ENCODE peak calls at places on chromosomes 3 and 15, in six cellular contexts. One of them, this sample, is unnamed. For H3K4me1, the result is how much of the 10 kb centered on the place peaks cover.

GRCh38 chr3:79297242-79297641 is 470.6 kb downstream of the ROBO1 start:
- DNase-seq in endodermal cell: no peak
- DNase-seq in endothelial cell of umbilical vein: peak
- DNase-seq in PC-3: peak
- DNase-seq in pancreas: no peak
- DNase-seq in lower lobe of right lung: no peak
- DNase-seq in this sample: no peak

GRCh38 chr3:10284496-10284895 is 8.3 kb downstream of the GHRL start:
- DNase-seq in endodermal cell: no peak
- DNase-seq in endothelial cell of umbilical vein: no peak
- DNase-seq in PC-3: no peak
- DNase-seq in pancreas: no peak
- DNase-seq in lower lobe of right lung: no peak
- DNase-seq in this sample: no peak

GRCh38 chr3:63927623-63928280 is 15.6 kb upstream of the SCAANT1 start:
- DNase-seq in endodermal cell: no peak
- DNase-seq in endothelial cell of umbilical vein: no peak
- DNase-seq in PC-3: no peak
- DNase-seq in pancreas: no peak
- DNase-seq in lower lobe of right lung: no peak
- DNase-seq in this sample: no peak

GRCh38 chr3:71254251-71254650 is 329.3 kb downstream of the FOXP1 start:
- DNase-seq in endodermal cell: no peak
- DNase-seq in endothelial cell of umbilical vein: no peak
- DNase-seq in PC-3: no peak
- DNase-seq in pancreas: peak
- DNase-seq in lower lobe of right lung: no peak
- DNase-seq in this sample: no peak

GRCh38 chr15:65856821-65857455 is 12.4 kb upstream of the RAB11A start:
- DNase-seq in endodermal cell: peak
- DNase-seq in endothelial cell of umbilical vein: peak
- DNase-seq in PC-3: peak
- DNase-seq in pancreas: peak
- DNase-seq in lower lobe of right lung: peak
- DNase-seq in this sample: peak

GRCh38 chr3:40452057-40452456 is 5.1 kb upstream of the RPL14 start:
- DNase-seq in endodermal cell: no peak
- DNase-seq in endothelial cell of umbilical vein: no peak
- DNase-seq in PC-3: no peak
- DNase-seq in pancreas: no peak
- DNase-seq in lower lobe of right lung: no peak
- DNase-seq in this sample: no peak

GRCh38 chr3:125075738-125076137 is 19.9 kb upstream of the HEG1 start:
- DNase-seq in endodermal cell: peak
- DNase-seq in endothelial cell of umbilical vein: no peak
- DNase-seq in PC-3: no peak
- DNase-seq in pancreas: no peak
- DNase-seq in lower lobe of right lung: no peak
- DNase-seq in this sample: no peak

GRCh38 chr15:68809517-68809916 is 11.2 kb downstream of the ANP32A start:
- DNase-seq in endodermal cell: no peak
- DNase-seq in endothelial cell of umbilical vein: no peak
- DNase-seq in PC-3: no peak
- DNase-seq in pancreas: peak
- DNase-seq in lower lobe of right lung: no peak
- DNase-seq in this sample: no peak

GRCh38 chr3:127114337-127115070 is 78.4 kb upstream of the PRR23E start:
- DNase-seq in endodermal cell: peak
- DNase-seq in endothelial cell of umbilical vein: no peak
- DNase-seq in PC-3: no peak
- DNase-seq in pancreas: no peak
- DNase-seq in lower lobe of right lung: no peak
- DNase-seq in this sample: peak

GRCh38 chr3:42256135-42256819 is 9.7 kb downstream of the CCK start:
- DNase-seq in endodermal cell: no peak
- DNase-seq in endothelial cell of umbilical vein: peak
- DNase-seq in PC-3: peak
- DNase-seq in pancreas: no peak
- DNase-seq in lower lobe of right lung: no peak
- DNase-seq in this sample: no peak

GRCh38 chr3:10753964-10754363 is 62.1 kb upstream of the SLC6A11 start:
- DNase-seq in endodermal cell: peak
- DNase-seq in endothelial cell of umbilical vein: peak
- DNase-seq in PC-3: peak
- DNase-seq in pancreas: peak
- DNase-seq in lower lobe of right lung: peak
- DNase-seq in this sample: no peak

GRCh38 chr15:45179221-45179985 is 8.4 kb downstream of the SHF start:
- DNase-seq in endodermal cell: peak
- DNase-seq in endothelial cell of umbilical vein: no peak
- DNase-seq in PC-3: peak
- DNase-seq in pancreas: no peak
- DNase-seq in lower lobe of right lung: peak
- DNase-seq in this sample: no peak

GRCh38 chr15:70281811-70282307 is 184.1 kb upstream of the TLE3 start:
- DNase-seq in endodermal cell: no peak
- DNase-seq in endothelial cell of umbilical vein: no peak
- DNase-seq in PC-3: peak
- DNase-seq in pancreas: no peak
- DNase-seq in lower lobe of right lung: no peak
- DNase-seq in this sample: peak

GRCh38 chr15:64193971-64194370 is 31.1 kb upstream of the PPIB start:
- DNase-seq in endodermal cell: peak
- DNase-seq in endothelial cell of umbilical vein: no peak
- DNase-seq in PC-3: no peak
- DNase-seq in pancreas: no peak
- DNase-seq in lower lobe of right lung: no peak
- DNase-seq in this sample: no peak

GRCh38 chr15:57320543-57321220 is 55.6 kb upstream of the CGNL1 start:
- DNase-seq in endodermal cell: no peak
- DNase-seq in endothelial cell of umbilical vein: peak
- DNase-seq in PC-3: no peak
- DNase-seq in pancreas: no peak
- DNase-seq in lower lobe of right lung: no peak
- DNase-seq in this sample: peak

GRCh38 chr15:67199881-67200763 is 54.3 kb downstream of the AAGAB start:
- DNase-seq in endodermal cell: no peak
- DNase-seq in endothelial cell of umbilical vein: no peak
- DNase-seq in PC-3: no peak
- DNase-seq in pancreas: no peak
- DNase-seq in lower lobe of right lung: no peak
- DNase-seq in this sample: no peak

GRCh38 chr3:191499307-191500125 is 38.6 kb downstream of the PYDC2 start:
- DNase-seq in endodermal cell: peak
- DNase-seq in endothelial cell of umbilical vein: no peak
- DNase-seq in PC-3: peak
- DNase-seq in pancreas: peak
- DNase-seq in lower lobe of right lung: no peak
- DNase-seq in this sample: no peak

GRCh38 chr3:52032702-52033408 is 23.5 kb downstream of the DUSP7 start:
- DNase-seq in endodermal cell: no peak
- DNase-seq in endothelial cell of umbilical vein: no peak
- DNase-seq in PC-3: no peak
- DNase-seq in pancreas: no peak
- DNase-seq in lower lobe of right lung: no peak
- DNase-seq in this sample: no peak

GRCh38 chr15:61087601-61088000 is 141.5 kb downstream of the RORA start:
- DNase-seq in endodermal cell: no peak
- DNase-seq in endothelial cell of umbilical vein: no peak
- DNase-seq in PC-3: no peak
- DNase-seq in pancreas: no peak
- DNase-seq in lower lobe of right lung: no peak
- DNase-seq in this sample: no peak

GRCh38 chr3:184688251-184688851 is 23.5 kb downstream of the MAGEF1 start:
- DNase-seq in endodermal cell: peak
- DNase-seq in endothelial cell of umbilical vein: no peak
- DNase-seq in PC-3: peak
- DNase-seq in pancreas: no peak
- DNase-seq in lower lobe of right lung: no peak
- DNase-seq in this sample: no peak

GRCh38 chr15:31327674-31328424 is 1.2 kb downstream of the KLF13 start:
- DNase-seq in endodermal cell: peak
- DNase-seq in endothelial cell of umbilical vein: peak
- DNase-seq in PC-3: peak
- DNase-seq in pancreas: peak
- DNase-seq in lower lobe of right lung: peak
- DNase-seq in this sample: peak
- H3K4me1 ChIP-seq in endodermal cell: under half
- H3K4me1 ChIP-seq in endothelial cell of umbilical vein: under half
- H3K4me1 ChIP-seq in PC-3: under half
- H3K4me1 ChIP-seq in pancreas: under half
- H3K4me1 ChIP-seq in lower lobe of right lung: half or more
- H3K4me1 ChIP-seq in this sample: under half

DNA sequence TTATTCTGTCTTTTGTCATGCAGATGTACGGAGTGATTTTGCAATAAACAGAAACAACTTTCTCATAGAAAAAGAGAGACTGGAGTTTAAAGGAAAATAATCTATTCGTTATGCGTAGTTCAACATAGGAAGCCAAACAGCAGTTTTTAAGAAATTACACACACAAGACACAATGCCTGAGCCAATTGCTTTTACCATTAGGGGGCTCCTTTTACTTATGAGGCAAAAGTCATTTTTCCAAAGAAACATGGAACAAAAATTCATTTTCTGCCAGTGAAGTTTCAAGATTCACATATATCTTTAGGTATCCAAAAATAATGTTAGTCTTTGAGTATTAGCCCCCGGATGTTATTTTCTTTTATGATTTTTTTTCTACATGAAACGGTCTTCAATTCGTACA is 10.7 kb downstream of the CNTN6 start:
- DNase-seq in endodermal cell: no peak
- DNase-seq in endothelial cell of umbilical vein: no peak
- DNase-seq in PC-3: no peak
- DNase-seq in pancreas: no peak
- DNase-seq in lower lobe of right lung: no peak
- DNase-seq in this sample: no peak
- TF ChIP-seq CTCF in endodermal cell: peak
- TF ChIP-seq CTCF in endothelial cell of umbilical vein: no peak
- TF ChIP-seq CTCF in PC-3: peak
- TF ChIP-seq CTCF in pancreas: no peak
- TF ChIP-seq CTCF in lower lobe of right lung: no peak
- TF ChIP-seq CTCF in this sample: no peak

DNA sequence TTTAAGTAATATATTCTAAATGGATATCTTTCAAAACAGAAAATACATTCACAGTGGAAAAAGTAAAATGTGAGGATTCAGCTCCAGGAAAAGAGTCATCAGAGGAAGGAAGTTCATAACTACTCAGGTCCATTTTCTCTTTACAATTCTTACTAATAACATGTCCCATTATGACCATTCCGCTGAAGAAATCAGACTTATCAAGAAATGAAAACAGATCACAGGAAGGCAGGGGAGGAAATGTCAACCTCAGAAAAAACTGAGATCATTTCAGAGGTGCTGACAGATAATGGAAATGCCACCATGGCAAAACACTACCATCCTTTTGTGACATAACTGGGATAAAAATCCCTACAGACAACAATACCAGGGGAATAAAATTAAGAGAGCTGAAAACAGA is 139.5 kb downstream of the MAGI1 start:
- DNase-seq in endodermal cell: no peak
- DNase-seq in endothelial cell of umbilical vein: peak
- DNase-seq in PC-3: no peak
- DNase-seq in pancreas: no peak
- DNase-seq in lower lobe of right lung: no peak
- DNase-seq in this sample: no peak
- H3K4me1 ChIP-seq in endodermal cell: under half
- H3K4me1 ChIP-seq in endothelial cell of umbilical vein: under half
- H3K4me1 ChIP-seq in PC-3: under half
- H3K4me1 ChIP-seq in pancreas: under half
- H3K4me1 ChIP-seq in lower lobe of right lung: under half
- H3K4me1 ChIP-seq in this sample: under half

DNA sequence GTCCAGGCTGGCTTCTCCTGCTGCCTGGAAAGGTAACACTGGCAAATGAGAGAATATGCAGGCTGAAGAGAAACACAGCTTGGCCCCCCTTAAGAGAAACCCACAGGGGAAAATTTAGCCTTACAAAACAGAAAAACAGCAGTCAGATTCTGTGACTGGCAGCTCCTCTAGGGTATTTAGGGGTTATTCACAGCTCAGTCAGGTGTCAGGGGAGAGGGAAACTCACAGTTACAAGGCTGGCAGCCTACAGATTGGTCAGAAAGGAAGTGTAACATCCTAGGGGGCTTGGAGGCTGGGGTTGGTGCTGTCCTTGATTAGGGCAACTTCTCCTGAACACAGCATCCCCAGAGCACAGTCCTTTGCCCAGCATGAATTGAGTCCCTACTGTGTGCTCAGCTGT is 81.4 kb downstream of the SEMA5B start:
- DNase-seq in endodermal cell: no peak
- DNase-seq in endothelial cell of umbilical vein: no peak
- DNase-seq in PC-3: no peak
- DNase-seq in pancreas: no peak
- DNase-seq in lower lobe of right lung: no peak
- DNase-seq in this sample: no peak
- TF ChIP-seq CTCF in endodermal cell: no peak
- TF ChIP-seq CTCF in endothelial cell of umbilical vein: no peak
- TF ChIP-seq CTCF in PC-3: no peak
- TF ChIP-seq CTCF in pancreas: no peak
- TF ChIP-seq CTCF in lower lobe of right lung: no peak
- TF ChIP-seq CTCF in this sample: no peak